ENCODE peak calls at places on chromosomes 5 and 9, in nine cellular contexts. Z is NCI-H1092 treated with DMSO at 0.1 percent for 48 hours; R is endothelial cell; W is left lobe of liver; Q is amniotic epithelial cell; J is heart left ventricle; U is globus pallidus; V is stimulated activated CD8-positive, alpha-beta memory T cell treated with anti-CD3 and anti-CD28 coated beads, Interleukin-4, amount 100 ng/mL, for 24 hours; H is K562. P is an unnamed sample.

GRCh38 chr9:34254966-34255825 is 73.9 kb downstream of the KIF24 start:
- DNase-seq in Z (no peak), R (no peak), W (no peak), Q (no peak), J (peak; percentile 45), U (no peak), V (no peak), H (no peak), P (no peak)

GRCh38 chr5:64147379-64147778 is 18.3 kb upstream of the RNF180 start:
- DNase-seq in Z (no peak), R (no peak), W (no peak), Q (no peak), J (no peak), U (no peak), V (no peak), H (no peak), P (no peak)

GRCh38 chr5:153718713-153719112 is 228.2 kb downstream of the GRIA1 start:
- DNase-seq in Z (no peak), R (no peak), W (no peak), Q (no peak), J (peak; percentile 30), U (no peak), V (no peak), H (no peak), P (no peak)

GRCh38 chr5:116528519-116529234 is 45.9 kb downstream of the SEMA6A start:
- DNase-seq in Z (no peak), R (no peak), W (no peak), Q (no peak), J (no peak), U (no peak), V (no peak), H (no peak), P (no peak)

GRCh38 chr5:31106259-31106658 is 87.2 kb upstream of the CDH6 start:
- DNase-seq in Z (no peak), R (no peak), W (no peak), Q (no peak), J (no peak), U (no peak), V (no peak), H (no peak), P (no peak)

GRCh38 chr9:108696156-108696555 is 159.6 kb downstream of the ACTL7B start:
- DNase-seq in Z (no peak), R (no peak), W (no peak), Q (no peak), J (no peak), U (no peak), V (no peak), H (no peak), P (no peak)

GRCh38 chr5:146283344-146283761 is 55.3 kb upstream of the POU4F3 start:
- DNase-seq in Z (no peak), R (no peak), W (no peak), Q (peak; percentile 96), J (no peak), U (no peak), V (no peak), H (no peak), P (no peak)

GRCh38 chr5:40688127-40688756 is 8.5 kb downstream of the PTGER4 start:
- DNase-seq in Z (peak; percentile 79), R (peak; percentile 83), W (peak; percentile 82), Q (peak; percentile 79), J (peak; percentile 76), U (peak; percentile 84), V (peak; percentile 73), H (peak; percentile 80), P (peak; percentile 77)

GRCh38 chr5:145350501-145350900 is 484.6 kb downstream of the PRELID2 start:
- DNase-seq in Z (no peak), R (no peak), W (no peak), Q (peak; percentile 42), J (no peak), U (no peak), V (no peak), H (no peak), P (no peak)

GRCh38 chr5:88860501-88860900 is 22.5 kb downstream of the MEF2C start:
- DNase-seq in Z (no peak), R (no peak), W (no peak), Q (no peak), J (no peak), U (no peak), V (no peak), H (no peak), P (no peak)

GRCh38 chr5:168649306-168649705 is 70.1 kb upstream of the PANK3 start:
- DNase-seq in Z (no peak), R (no peak), W (no peak), Q (peak; percentile 28), J (no peak), U (no peak), V (no peak), H (no peak), P (no peak)

GRCh38 chr5:76601470-76601869 is 21.7 kb downstream of the F2RL2 start:
- DNase-seq in Z (no peak), R (peak; percentile 29), W (no peak), Q (peak; percentile 58), J (no peak), U (peak; percentile 57), V (no peak), H (peak; percentile 49), P (peak; percentile 70)

GRCh38 chr9:71762900-71763653 is 5.2 kb downstream of the CEMIP2 start:
- DNase-seq in Z (no peak), R (no peak), W (no peak), Q (peak; percentile 63), J (no peak), U (no peak), V (no peak), H (no peak), P (no peak)

GRCh38 chr9:134360897-134361296 is 34.6 kb downstream of the RXRA start:
- DNase-seq in Z (no peak), R (no peak), W (peak; percentile 91), Q (peak; percentile 34), J (peak; percentile 85), U (no peak), V (no peak), H (no peak), P (no peak)

GRCh38 chr5:37916525-37916924 is 76.7 kb upstream of the GDNF start:
- DNase-seq in Z (no peak), R (no peak), W (no peak), Q (no peak), J (no peak), U (no peak), V (no peak), H (no peak), P (no peak)

GRCh38 chr9:38141751-38142150 is 72.7 kb upstream of the SHB start:
- DNase-seq in Z (no peak), R (no peak), W (no peak), Q (peak; percentile 75), J (no peak), U (no peak), V (no peak), H (no peak), P (no peak)